ENCODE peak calls at places on chromosome 22, in seven cellular contexts. Z, A, G, I, P, N and E are unnamed samples.
A peak's percentile ranks its signal among the peaks of the same experiment; 100 is the strongest.

GRCh38 chr22:30204742-30205111 is 41.8 kb downstream of the LIF start:
- DNase-seq in P (no peak), A (no peak), N (no peak), Z (no peak), I (no peak), G (no peak), E (no peak)

GRCh38 chr22:47750086-47750485 is 987.6 kb downstream of the TBC1D22A start:
- DNase-seq in N (no peak), A (no peak), I (no peak), Z (no peak), G (no peak), P (no peak), E (no peak)

GRCh38 chr22:44211256-44211945 is 30.7 kb downstream of the PARVG start:
- DNase-seq in Z (no peak), G (no peak), N (no peak), A (no peak), I (no peak), P (no peak), E (no peak)

GRCh38 chr22:20378110-20378509 is 15.8 kb upstream of the ZNF74 start:
- DNase-seq in Z (no peak), N (no peak), I (no peak), A (no peak), G (no peak), P (no peak), E (no peak)

GRCh38 chr22:39914584-39914983 is 13.7 kb downstream of the GRAP2 start:
- DNase-seq in P (no peak), Z (no peak), N (no peak), G (no peak), A (no peak), I (no peak), E (no peak)

GRCh38 chr22:38935023-38935422 is 22.4 kb upstream of the APOBEC3A start:
- DNase-seq in G (no peak), Z (no peak), A (no peak), P (no peak), I (peak; percentile 97), N (no peak), E (no peak)

GRCh38 chr22:33922268-33922667 is 2.0 kb upstream of the LARGE1 start:
- DNase-seq in P (peak; percentile 14), A (peak; percentile 5), Z (no peak), I (no peak), N (no peak), G (no peak), E (peak; percentile 6)

GRCh38 chr22:49967333-49968241 is 7.0 kb downstream of the PIM3 start:
- DNase-seq in A (no peak), G (no peak), I (no peak), N (no peak), Z (no peak), P (no peak), E (peak; percentile 42)

GRCh38 chr22:38403806-38404205 is 51.2 kb downstream of the KCNJ4 start:
- DNase-seq in A (no peak), I (no peak), Z (no peak), N (no peak), P (no peak), G (no peak), E (no peak)

GRCh38 chr22:43081968-43082367 is 7.2 kb downstream of the TTLL1 start:
- DNase-seq in Z (no peak), G (no peak), A (no peak), P (no peak), N (no peak), I (no peak), E (no peak)

GRCh38 chr22:32826537-32826936 is 25.0 kb downstream of the TIMP3 start:
- DNase-seq in G (no peak), A (no peak), I (no peak), P (no peak), Z (no peak), N (no peak), E (no peak)

GRCh38 chr22:27199354-27199753 is 542.0 kb downstream of the MIAT start:
- DNase-seq in G (no peak), P (no peak), N (no peak), Z (no peak), A (no peak), I (no peak), E (no peak)

GRCh38 chr22:30823015-30823370 is 128.3 kb downstream of the OSBP2 start:
- DNase-seq in A (no peak), P (no peak), G (no peak), Z (no peak), I (no peak), N (no peak), E (no peak)

GRCh38 chr22:49960159-49960966 is at the start of gene PIM3:
- DNase-seq in I (peak; percentile 95), P (peak; percentile 95), A (peak; percentile 93), Z (peak; percentile 91), G (peak; percentile 84), N (peak; percentile 74), E (peak; percentile 94)

GRCh38 chr22:23055448-23056179 is 14.7 kb upstream of the GNAZ start:
- DNase-seq in I (no peak), G (no peak), Z (no peak), A (no peak), N (no peak), P (no peak), E (no peak)

GRCh38 chr22:38240734-38241252 is 32.0 kb downstream of the TMEM184B start:
- DNase-seq in I (peak; percentile 73), G (no peak), N (no peak), Z (peak; percentile 49), A (no peak), P (peak; percentile 86), E (no peak)

GRCh38 chr22:45083659-45084305 is 74.0 kb upstream of the PHF21B start:
- DNase-seq in N (no peak), A (peak; percentile 11), G (no peak), Z (no peak), P (peak; percentile 22), I (no peak), E (peak; percentile 11)

GRCh38 chr22:17742528-17742902 is 31.8 kb downstream of the BID start:
- DNase-seq in N (peak; percentile 17), Z (peak; percentile 56), P (peak; percentile 62), A (peak; percentile 79), I (peak; percentile 49), G (no peak), E (peak; percentile 82)

GRCh38 chr22:28817919-28818859 is 17.8 kb upstream of the XBP1 start:
- DNase-seq in G (no peak), N (no peak), I (peak; percentile 88), Z (no peak), A (no peak), P (no peak), E (no peak)

GRCh38 chr22:26172389-26172990 is 3.2 kb downstream of the SEZ6L start:
- DNase-seq in N (no peak), A (peak; percentile 34), Z (peak; percentile 21), P (peak; percentile 32), G (no peak), I (peak; percentile 66), E (peak; percentile 35)

GRCh38 chr22:23073506-23074229 is 3.3 kb downstream of the GNAZ start:
- DNase-seq in N (no peak), Z (no peak), P (no peak), I (no peak), G (no peak), A (no peak), E (no peak)

GRCh38 chr22:18060646-18061620 is 16.9 kb upstream of the PEX26 start:
- DNase-seq in I (no peak), G (no peak), A (no peak), Z (no peak), P (peak; percentile 97), N (no peak), E (no peak)

GRCh38 chr22:29394931-29395581 is 6.7 kb upstream of the AP1B1 start:
- DNase-seq in G (no peak), P (peak; percentile 68), A (peak; percentile 69), N (no peak), I (peak; percentile 70), Z (peak; percentile 64), E (peak; percentile 66)

GRCh38 chr22:42172385-42173172 is 42.0 kb upstream of the CYP2D6 start:
- DNase-seq in I (no peak), A (no peak), G (no peak), N (no peak), Z (no peak), P (no peak), E (no peak)

GRCh38 chr22:43446881-43447280 is 35.1 kb downstream of the MPPED1 start:
- DNase-seq in I (peak; percentile 95), P (peak; percentile 7), Z (no peak), N (no peak), A (no peak), G (no peak), E (no peak)

GRCh38 chr22:32926600-32926999 is 125.1 kb downstream of the TIMP3 start:
- DNase-seq in Z (peak; percentile 5), A (peak; percentile 2), N (no peak), G (no peak), P (peak; percentile 35), I (no peak), E (no peak)